ENCODE peak calls at places on chromosome 18, in seven cellular contexts. P is HCT116, B is fibroblast of lung, K is neural progenitor cell, F is GM23338, Y is GM23248, I is astrocyte. R is an unnamed sample. For H3K4me1 and H4K20me1, the result is how much of the 10 kb centered on the place peaks cover.

GRCh38 chr18:9731380-9731779 is 23.3 kb downstream of the RAB31 start:
- DNase-seq in Y (peak), B (peak), I (peak), K (no peak), F (no peak), P (no peak), R (peak)

GRCh38 chr18:12345491-12346239 is 31.4 kb downstream of the AFG3L2 start:
- DNase-seq in K (no peak), I (no peak), B (no peak), Y (no peak), F (no peak), P (no peak), R (no peak)

GRCh38 chr18:27750014-27750413 is 426.9 kb downstream of the CDH2 start:
- DNase-seq in F (peak), I (peak), B (peak), Y (peak), P (peak), K (peak), R (peak)

GRCh38 chr18:59620381-59620780 is 76.8 kb downstream of the CCBE1 start:
- DNase-seq in F (no peak), Y (no peak), P (no peak), K (no peak), I (no peak), B (no peak), R (no peak)

GRCh38 chr18:76449110-76449453 is 46.0 kb downstream of the ZNF516 start:
- DNase-seq in B (no peak), P (no peak), Y (no peak), I (no peak), F (no peak), K (no peak), R (no peak)

GRCh38 chr18:43933177-43933576 is 655.9 kb upstream of the SYT4 start:
- DNase-seq in P (no peak), Y (no peak), K (no peak), I (no peak), F (no peak), B (no peak), R (no peak)

GRCh38 chr18:37550118-37550875 is 15.3 kb downstream of the CELF4 start:
- DNase-seq in Y (no peak), F (no peak), P (no peak), B (no peak), I (no peak), K (no peak), R (no peak)

GRCh38 chr18:22930089-22930713 is 2.9 kb upstream of the RBBP8 start:
- DNase-seq in K (peak), B (peak), I (peak), P (peak), Y (peak), F (peak), R (peak)

GRCh38 chr18:11877497-11877896 is 26.3 kb downstream of the CHMP1B start:
- DNase-seq in F (no peak), K (no peak), Y (no peak), B (no peak), P (no peak), I (no peak), R (no peak)

GRCh38 chr18:10524507-10525425 is 1.1 kb upstream of the NAPG start:
- DNase-seq in Y (peak), P (no peak), I (peak), K (no peak), F (no peak), B (peak), R (peak)

GRCh38 chr18:74316257-74317180 is 880 bp downstream of the C18orf63 start:
- DNase-seq in K (no peak), Y (peak), F (peak), P (no peak), I (peak), B (peak), R (peak)

GRCh38 chr18:26574958-26575864 is 26.9 kb upstream of the KCTD1 start:
- DNase-seq in I (peak), B (peak), K (peak), P (no peak), F (peak), Y (peak), R (peak)

GRCh38 chr18:25516121-25516520 is 164.2 kb upstream of the ZNF521 start:
- DNase-seq in K (no peak), P (no peak), F (no peak), B (no peak), I (no peak), Y (no peak), R (no peak)

GRCh38 chr18:49685231-49685942 is 123.5 kb downstream of the LIPG start:
- DNase-seq in I (peak), F (no peak), K (no peak), Y (no peak), P (no peak), B (peak), R (no peak)

GRCh38 chr18:31010601-31011000 is 31.9 kb downstream of the DSC3 start:
- DNase-seq in Y (no peak), F (no peak), P (no peak), B (no peak), K (no peak), I (peak), R (no peak)

GRCh38 chr18:74289137-74289536 is 2.6 kb downstream of the CYB5A start:
- DNase-seq in F (no peak), I (no peak), Y (peak), B (peak), K (no peak), P (no peak), R (peak)

GRCh38 chr18:69659142-69659651 is 258.5 kb downstream of the DOK6 start:
- DNase-seq in K (no peak), F (no peak), P (no peak), B (no peak), Y (no peak), I (no peak), R (no peak)

GRCh38 chr18:27363918-27364317 is 178.8 kb upstream of the CHST9 start:
- DNase-seq in I (peak), F (peak), K (no peak), Y (peak), B (no peak), P (no peak), R (no peak)

GRCh38 chr18:28095041-28095440 is 81.9 kb downstream of the CDH2 start:
- DNase-seq in K (no peak), P (no peak), F (no peak), B (no peak), I (peak), Y (peak), R (peak)

GRCh38 chr18:33210575-33211189 is 229.8 kb downstream of the CCDC178 start:
- DNase-seq in P (no peak), K (peak), B (peak), Y (peak), F (peak), I (peak), R (no peak)

GRCh38 chr18:60347526-60348045 is 25.0 kb downstream of the MC4R start:
- DNase-seq in P (no peak), I (peak), Y (no peak), K (no peak), B (no peak), F (no peak), R (no peak)

GRCh38 chr18:41753826-41754225 is 201.2 kb upstream of the PIK3C3 start:
- DNase-seq in I (peak), Y (peak), B (no peak), K (no peak), F (no peak), P (no peak), R (no peak)

GRCh38 chr18:57050314-57050949 is 96.5 kb upstream of the BOD1L2 start:
- DNase-seq in P (no peak), B (no peak), K (no peak), Y (no peak), F (no peak), I (no peak), R (no peak)

GRCh38 chr18:66582151-66582550 is 21.7 kb downstream of the CDH19 start:
- DNase-seq in Y (no peak), K (no peak), I (peak), B (no peak), P (no peak), F (no peak), R (no peak)

GRCh38 chr18:48031011-48031480 is 100.6 kb upstream of the SMAD2 start:
- DNase-seq in Y (peak), K (peak), I (peak), B (peak), F (peak), P (peak), R (peak)

GRCh38 chr18:9025104-9025838 is 77.2 kb upstream of the NDUFV2 start:
- DNase-seq in K (no peak), Y (peak), P (peak), I (peak), B (peak), F (no peak), R (peak)

GRCh38 chr18:43303376-43303775 is 26.1 kb upstream of the SYT4 start:
- DNase-seq in F (no peak), I (no peak), Y (no peak), K (no peak), B (no peak), P (no peak), R (no peak)

GRCh38 chr18:27428120-27428519 is 243.0 kb upstream of the CHST9 start:
- DNase-seq in Y (peak), I (no peak), F (peak), P (no peak), K (no peak), B (no peak), R (no peak)

GRCh38 chr18:3323900-3324299 is 62.0 kb downstream of the MYL12B start:
- DNase-seq in P (no peak), K (no peak), B (peak), F (no peak), I (peak), Y (peak), R (no peak)

GRCh38 chr18:9724797-9725196 is 16.7 kb downstream of the RAB31 start:
- DNase-seq in B (no peak), P (no peak), Y (no peak), I (no peak), K (no peak), F (no peak), R (no peak)

GRCh38 chr18:6605115-6605869 is 124.2 kb upstream of the ARHGAP28 start:
- DNase-seq in P (no peak), I (no peak), B (peak), F (no peak), K (no peak), Y (peak), R (peak)

GRCh38 chr18:72700961-72701710 is 157.0 kb upstream of the CBLN2 start:
- DNase-seq in P (no peak), F (peak), Y (peak), B (peak), K (no peak), I (peak), R (no peak)

GRCh38 chr18:26290388-26290787 is 64.1 kb downstream of the TAF4B start:
- DNase-seq in F (no peak), B (no peak), P (no peak), I (no peak), Y (no peak), K (no peak), R (no peak)

GRCh38 chr18:24395049-24395780 is 2.4 kb downstream of the OSBPL1A start:
- DNase-seq in K (no peak), Y (peak), I (no peak), B (peak), F (no peak), P (no peak), R (no peak)
- H3K4me2 ChIP-seq in K (no peak), Y (no peak), I (no peak), B (no peak), F (peak), P (peak), R (no peak)

GRCh38 chr18:55287146-55287806 is 300.7 kb downstream of the TCF4 start:
- DNase-seq in Y (peak), F (no peak), I (no peak), K (peak), P (no peak), B (no peak), R (no peak)
- H3K4me1 ChIP-seq in Y (under half), F (under half), I (under half), K (under half), P (under half), B (under half), R (under half)

GRCh38 chr18:63266888-63267790 is 52.4 kb downstream of the BCL2 start:
- DNase-seq in B (no peak), I (no peak), Y (no peak), F (no peak), K (no peak), P (no peak), R (no peak)
- H4K20me1 ChIP-seq in B (under half), I (under half), Y (under half), F (under half), K (under half), P (under half), R (under half)

GRCh38 chr18:35862115-35862640 is 110.3 kb upstream of the RMP24 start:
- DNase-seq in P (no peak), B (no peak), I (peak), F (peak), Y (no peak), K (no peak), R (no peak)
- H3K4me2 ChIP-seq in P (no peak), B (no peak), I (peak), F (peak), Y (no peak), K (peak), R (no peak)

DNA sequence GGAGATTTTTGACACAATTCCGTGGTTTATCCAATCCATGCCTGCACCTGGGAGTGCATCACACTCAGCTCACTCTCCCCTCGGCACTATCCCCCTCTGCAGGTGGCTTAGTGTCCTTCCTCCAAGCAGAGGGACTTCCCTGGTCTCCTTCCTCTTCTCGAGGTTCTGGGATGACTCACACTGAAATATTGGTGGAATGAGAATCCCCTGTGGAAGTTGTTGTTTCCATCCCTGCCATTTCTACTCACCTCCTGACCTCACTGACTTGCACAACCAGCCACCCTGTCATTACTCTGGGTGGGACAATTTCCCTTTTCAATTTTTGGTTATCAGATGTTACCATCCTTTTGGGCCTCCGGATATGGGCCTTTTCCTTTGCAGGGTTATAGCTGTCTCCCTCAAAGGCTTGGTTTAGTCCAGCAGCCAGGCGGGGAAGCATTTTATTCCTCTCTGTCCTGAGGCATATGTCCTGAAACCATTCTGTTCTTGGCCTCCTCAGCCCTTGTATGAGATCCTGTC is 59.9 kb downstream of the PTPRM start:
- DNase-seq in F (peak), B (peak), P (no peak), Y (peak), I (peak), K (no peak), R (no peak)
- H3K4me1 ChIP-seq in F (under half), B (under half), P (under half), Y (under half), I (under half), K (under half), R (under half)

DNA sequence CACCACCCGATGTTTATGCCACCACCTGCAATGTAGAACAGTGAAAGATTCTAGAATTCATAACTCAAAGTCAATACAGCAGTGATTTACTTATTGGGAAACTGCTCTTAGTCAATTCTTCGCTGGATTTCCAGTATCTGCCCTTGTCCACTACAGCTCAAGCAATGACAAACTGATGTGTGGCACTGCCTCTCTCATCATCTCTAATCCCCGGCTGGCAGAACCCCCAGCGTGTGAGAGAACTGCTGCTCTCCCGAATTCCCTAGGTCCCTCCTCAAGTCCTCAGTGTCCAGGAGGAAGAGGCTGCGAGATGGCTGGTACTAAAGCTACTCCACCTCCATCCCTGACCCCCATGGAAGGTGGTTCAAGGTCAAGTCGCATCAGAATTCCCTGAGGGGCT is 1.6 kb downstream of the TXNL4A start:
- DNase-seq in P (no peak), K (peak), B (no peak), I (no peak), F (no peak), Y (peak), R (peak)
- H4K20me1 ChIP-seq in P (under half), K (half or more), B (under half), I (half or more), F (under half), Y (under half), R (half or more)

DNA sequence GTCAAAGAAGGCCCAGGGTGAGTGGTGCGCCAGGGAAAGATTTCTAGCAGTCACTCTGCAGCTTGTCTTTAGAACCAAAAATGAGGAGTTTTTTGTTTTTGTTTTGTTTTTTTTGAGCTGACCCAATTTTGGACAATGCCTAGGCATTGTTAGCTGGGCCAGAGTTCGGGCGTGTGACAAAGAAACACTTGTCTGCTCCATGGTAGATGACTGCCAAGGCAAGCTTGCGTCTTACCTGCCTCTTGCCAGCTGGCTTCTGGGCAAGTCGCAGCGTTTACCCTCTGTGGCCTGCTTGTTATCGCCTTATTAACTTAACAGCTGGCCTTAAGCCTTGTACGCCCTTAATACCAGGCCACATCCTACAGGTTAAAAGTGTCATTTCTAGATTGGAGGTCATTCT is 114.3 kb downstream of the GALNT1 start:
- DNase-seq in P (no peak), F (no peak), I (no peak), K (no peak), B (no peak), Y (no peak), R (no peak)
- H3K4me2 ChIP-seq in P (no peak), F (no peak), I (no peak), K (no peak), B (no peak), Y (no peak), R (no peak)

DNA sequence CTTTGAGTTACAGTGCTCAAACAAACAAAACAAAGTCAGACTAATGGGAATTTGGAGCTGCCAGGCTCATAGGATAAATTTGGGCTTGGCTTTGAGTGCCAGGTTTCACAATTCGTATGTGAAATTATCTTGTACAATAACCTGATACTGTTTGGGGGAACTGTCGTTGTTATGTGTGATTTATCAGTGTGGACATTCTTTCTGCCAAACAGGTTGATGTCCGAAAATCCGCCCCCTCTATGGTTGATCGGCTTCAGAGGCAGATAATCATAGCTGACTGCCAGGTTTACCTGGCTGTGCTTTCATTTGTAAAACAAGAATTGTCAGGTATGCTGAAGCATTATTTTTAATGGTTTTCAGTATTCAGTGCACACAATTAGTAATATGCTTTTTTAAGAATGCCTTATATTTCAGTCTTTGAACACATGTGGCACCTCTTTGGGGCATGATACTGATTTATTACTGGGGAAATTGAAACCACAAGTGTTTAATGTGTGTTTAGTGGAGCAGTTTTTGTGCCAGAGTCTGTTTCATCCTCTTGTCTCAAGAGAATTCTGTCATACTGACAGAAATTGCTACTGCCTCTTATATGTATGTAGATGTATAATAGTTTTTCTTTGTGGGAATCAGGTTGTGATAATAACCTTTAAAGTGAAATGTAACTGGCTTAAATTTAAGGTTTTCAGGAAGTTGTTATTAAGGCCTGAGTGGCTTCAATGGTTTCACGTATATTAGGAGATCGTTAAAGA is 54.6 kb downstream of the TTC39C start:
- DNase-seq in P (no peak), F (no peak), K (no peak), Y (no peak), I (no peak), B (no peak), R (no peak)
- H3K4me1 ChIP-seq in P (under half), F (under half), K (under half), Y (under half), I (under half), B (under half), R (under half)

DNA sequence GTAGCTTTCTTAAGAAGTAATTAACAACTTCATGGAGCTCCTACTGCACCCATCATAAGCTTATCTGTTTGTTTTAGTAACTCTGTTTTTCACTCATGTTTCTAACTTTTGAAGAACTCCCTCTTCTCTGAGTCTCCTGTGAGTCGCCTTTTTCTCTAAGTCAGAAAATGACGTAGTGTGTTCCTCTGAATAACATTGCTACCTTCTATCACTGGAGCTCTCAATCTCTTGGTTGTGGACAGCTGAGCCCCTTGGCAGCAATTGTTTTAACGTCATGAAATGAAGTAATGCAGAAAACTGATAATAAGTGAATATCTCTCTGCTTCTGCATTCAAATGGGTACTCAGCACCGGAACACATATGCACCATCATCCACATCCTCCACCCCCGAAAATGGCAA is 433.3 kb upstream of the SALL3 start:
- DNase-seq in K (no peak), B (no peak), I (no peak), Y (no peak), P (no peak), F (no peak), R (no peak)
- H4K20me1 ChIP-seq in K (under half), B (under half), I (under half), Y (under half), P (under half), F (under half), R (under half)

R was measured in osteoblast.